ENCODE peak calls at places on chromosomes 5 and 9, in four cellular contexts. Z is spleen, F is Calu3, V is type B pancreatic cell. S is an unnamed sample.

GRCh38 chr9:134696433-134696832 is 54.8 kb downstream of the COL5A1 start:
- DNase-seq in F (no peak), Z (no peak), V (no peak), S (no peak)

GRCh38 chr9:106878943-106879916 is 16.3 kb downstream of the ZNF462 start:
- DNase-seq in F (no peak), Z (peak), V (no peak), S (no peak)

GRCh38 chr5:135246605-135246922 is 152.5 kb downstream of the MACROH2A1 start:
- DNase-seq in V (peak), Z (peak), F (no peak), S (peak)

GRCh38 chr9:130117816-130118632 is 54.2 kb upstream of the NCS1 start:
- DNase-seq in F (no peak), Z (peak), V (no peak), S (no peak)

GRCh38 chr5:128143911-128144310 is 60.3 kb downstream of the SLC12A2 start:
- DNase-seq in V (no peak), F (no peak), Z (no peak), S (no peak)

GRCh38 chr5:154603978-154604679 is 126.1 kb upstream of the HAND1 start:
- DNase-seq in Z (no peak), F (peak), V (peak), S (no peak)

GRCh38 chr5:56950626-56951130 is 1.2 kb downstream of the MIER3 start:
- DNase-seq in V (peak), F (peak), Z (peak), S (peak)

GRCh38 chr9:36091028-36091953 is 45.2 kb upstream of the GLIPR2 start:
- DNase-seq in F (no peak), Z (no peak), V (no peak), S (no peak)

GRCh38 chr5:132767150-132767549 is 9.9 kb downstream of the SEPTIN8 start:
- DNase-seq in F (no peak), V (no peak), Z (no peak), S (no peak)

GRCh38 chr5:172417983-172418630 is 36.2 kb downstream of the SH3PXD2B start:
- DNase-seq in Z (peak), F (no peak), V (no peak), S (peak)

GRCh38 chr9:72979405-72980100 is 26.7 kb upstream of the ALDH1A1 start:
- DNase-seq in Z (no peak), V (no peak), F (peak), S (no peak)

DNA sequence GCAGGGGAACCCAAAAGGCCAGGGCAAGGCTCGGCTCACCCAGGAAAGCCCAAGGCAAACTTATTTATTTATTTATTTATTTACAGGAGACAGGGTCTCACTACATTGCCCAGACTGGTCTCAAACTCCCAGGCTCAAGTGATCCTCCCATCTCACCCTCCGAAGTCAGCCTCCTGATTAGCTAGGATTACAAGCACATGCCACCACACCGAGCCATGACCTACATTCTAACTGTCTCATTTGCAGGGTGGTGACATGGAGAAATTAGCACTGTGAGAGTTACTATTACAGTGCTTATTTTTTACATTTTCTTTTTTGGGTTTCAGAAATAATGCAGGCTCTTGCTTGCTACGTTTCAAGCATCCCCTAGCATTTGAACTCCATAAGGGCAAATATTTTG is 18.1 kb downstream of the ARHGEF37 start:
- DNase-seq in F (no peak), Z (no peak), V (no peak), S (no peak)
- TF ChIP-seq CTCF in F (no peak), Z (no peak), V (no peak), S (no peak)

GRCh38 chr9:26129216-26129615 is 451.0 kb upstream of the TUSC1 start:
- DNase-seq in V (no peak), Z (no peak), F (no peak), S (no peak)
- TF ChIP-seq CTCF in V (no peak), Z (no peak), F (no peak), S (no peak)

GRCh38 chr9:120713257-120714087 is 798 bp downstream of the MEGF9 start:
- DNase-seq in F (peak), Z (peak), V (no peak), S (no peak)
- TF ChIP-seq CTCF in F (no peak), Z (peak), V (peak), S (no peak)

GRCh38 chr5:33423018-33423630 is 17.6 kb upstream of the TARS1 start:
- DNase-seq in V (no peak), F (no peak), Z (no peak), S (no peak)
- TF ChIP-seq CTCF in V (peak), F (peak), Z (peak), S (peak)

DNA sequence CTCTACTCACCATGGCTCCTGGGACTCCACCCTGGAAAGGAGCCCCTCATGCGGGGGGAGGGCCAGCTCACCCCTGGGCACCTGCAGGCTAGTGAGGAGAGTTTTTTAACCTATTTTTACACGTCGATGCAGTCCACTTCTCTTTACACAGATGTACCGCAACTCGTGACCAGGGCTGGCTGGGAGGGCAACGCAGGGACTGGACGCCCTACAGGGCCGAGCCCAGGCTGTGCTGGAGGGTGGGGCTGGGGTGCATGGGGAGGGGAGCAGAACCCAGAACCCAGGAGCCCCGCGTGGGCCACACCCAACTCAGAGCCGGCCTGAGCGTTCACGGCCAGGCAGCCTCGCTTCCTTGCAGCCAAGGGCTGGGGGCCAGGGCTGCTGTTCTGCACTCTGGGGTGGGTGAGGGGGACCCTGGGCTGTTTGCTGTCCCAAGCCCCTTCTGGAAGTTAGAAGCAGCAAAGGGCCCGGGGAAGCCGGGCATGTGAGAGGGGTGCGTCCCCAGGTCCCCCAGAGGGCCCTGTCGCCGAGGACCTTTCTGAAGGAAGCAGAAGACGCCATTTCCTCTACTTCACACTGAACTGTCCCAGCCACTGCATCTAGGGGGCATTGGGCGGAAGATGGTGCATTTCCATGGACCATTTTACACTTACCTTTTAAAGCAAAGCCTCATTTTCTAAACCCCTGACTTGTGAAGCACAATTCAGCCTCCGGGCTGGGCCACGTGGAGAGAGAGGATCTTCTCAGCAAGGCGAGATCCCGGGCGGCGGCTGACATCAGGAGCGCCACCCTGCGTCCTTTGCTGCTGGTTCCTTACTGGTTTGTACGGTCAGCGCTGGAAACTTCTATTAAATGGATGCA is 90.5 kb downstream of the KCNT1 start:
- DNase-seq in Z (no peak), F (no peak), V (no peak), S (no peak)
- TF ChIP-seq CTCF in Z (no peak), F (no peak), V (no peak), S (no peak)